ENCODE peak calls at places on chromosomes 16 and 17, in ten cellular contexts. E, C, D, K, N, P, R, H, B and W are unnamed samples.

GRCh38 chr17:6231886-6232767 is 161.9 kb downstream of the WSCD1 start:
- DNase-seq in C (peak; percentile 22), D (no peak), P (no peak), N (no peak), B (peak; percentile 51), E (no peak), R (no peak), K (no peak), H (peak; percentile 25), W (peak; percentile 69)

GRCh38 chr16:56852968-56853367 is 12.0 kb upstream of the SLC12A3 start:
- DNase-seq in R (no peak), K (no peak), H (no peak), N (no peak), P (no peak), C (no peak), E (no peak), B (no peak), D (no peak), W (no peak)

GRCh38 chr17:10058924-10059683 is 139.3 kb downstream of the GAS7 start:
- DNase-seq in B (no peak), N (no peak), D (no peak), P (no peak), R (no peak), C (no peak), H (no peak), E (no peak), K (no peak), W (no peak)

GRCh38 chr16:10619271-10619849 is 39.0 kb upstream of the EMP2 start:
- DNase-seq in E (peak; percentile 24), R (no peak), H (no peak), C (peak; percentile 81), N (no peak), D (peak; percentile 58), P (no peak), K (no peak), B (peak; percentile 86), W (no peak)

GRCh38 chr17:1779571-1780074 is 17.8 kb downstream of the SERPINF1 start:
- DNase-seq in D (peak; percentile 81), N (no peak), B (no peak), H (peak; percentile 96), P (no peak), R (no peak), C (no peak), K (no peak), E (peak; percentile 57), W (peak; percentile 85)

GRCh38 chr16:47142469-47143328 is 1.0 kb downstream of the NETO2 start:
- DNase-seq in E (peak; percentile 19), B (no peak), D (peak; percentile 25), N (peak; percentile 37), P (no peak), H (peak; percentile 70), C (peak; percentile 28), R (peak; percentile 21), K (peak; percentile 46), W (peak; percentile 14)

GRCh38 chr17:2929881-2930533 is 133.4 kb downstream of the OR1D5 start:
- DNase-seq in P (peak; percentile 19), R (no peak), E (peak; percentile 65), K (peak; percentile 64), H (no peak), B (peak; percentile 96), D (peak; percentile 35), N (peak; percentile 33), C (peak; percentile 87), W (peak; percentile 11)

GRCh38 chr16:3173892-3174617 is 13.9 kb upstream of the OR1F1 start:
- DNase-seq in N (no peak), B (peak; percentile 95), R (no peak), C (peak; percentile 97), D (no peak), P (no peak), K (no peak), H (no peak), E (no peak), W (peak; percentile 31)

GRCh38 chr17:79160980-79161621 is 86.5 kb downstream of the ENGASE start:
- DNase-seq in D (no peak), B (no peak), P (no peak), K (no peak), C (peak; percentile 43), E (no peak), N (no peak), H (no peak), R (peak; percentile 17), W (no peak)

GRCh38 chr17:67990909-67991308 is 5.4 kb downstream of the C17orf58 start:
- DNase-seq in B (no peak), R (no peak), P (no peak), K (no peak), N (no peak), H (no peak), C (no peak), E (no peak), D (no peak), W (no peak)

GRCh38 chr17:41976142-41976768 is 9.7 kb downstream of the CNP start:
- DNase-seq in E (no peak), D (no peak), B (no peak), C (no peak), P (no peak), K (no peak), N (no peak), H (no peak), R (no peak), W (no peak)

GRCh38 chr16:62829615-62830014 is 793.4 kb upstream of the CDH8 start:
- DNase-seq in E (no peak), P (no peak), C (peak; percentile 32), N (no peak), B (no peak), K (no peak), R (no peak), H (no peak), D (no peak), W (no peak)

GRCh38 chr17:34312080-34312479 is 7.2 kb upstream of the CCL8 start:
- DNase-seq in C (no peak), P (no peak), K (no peak), B (no peak), E (no peak), D (no peak), N (no peak), R (no peak), H (peak; percentile 77), W (no peak)

GRCh38 chr17:57104461-57105175 is 19.6 kb downstream of the AKAP1 start:
- DNase-seq in C (no peak), R (no peak), N (no peak), K (no peak), E (no peak), P (no peak), D (no peak), H (peak; percentile 15), B (no peak), W (no peak)

GRCh38 chr16:58022601-58023371 is 2.8 kb upstream of the MMP15 start:
- DNase-seq in E (peak; percentile 83), P (no peak), D (peak; percentile 81), R (no peak), C (peak; percentile 29), K (no peak), N (peak; percentile 81), H (peak; percentile 36), B (no peak), W (peak; percentile 50)

GRCh38 chr16:77169650-77170236 is 21.2 kb upstream of the MON1B start:
- DNase-seq in R (peak; percentile 15), H (peak; percentile 48), D (no peak), K (peak; percentile 70), N (peak; percentile 26), E (peak; percentile 34), B (peak; percentile 88), C (peak; percentile 87), P (peak; percentile 42), W (peak; percentile 11)

GRCh38 chr16:4378202-4378666 is 6.6 kb downstream of the VASN start:
- DNase-seq in E (peak; percentile 19), D (peak; percentile 54), N (no peak), K (no peak), C (no peak), P (no peak), R (no peak), H (no peak), B (no peak), W (no peak)

GRCh38 chr17:41812176-41813038 is at the start of gene FKBP10:
- DNase-seq in E (peak; percentile 66), P (peak; percentile 54), H (peak; percentile 93), K (peak; percentile 96), C (peak; percentile 96), N (peak; percentile 74), R (peak; percentile 59), B (peak; percentile 96), D (peak; percentile 61), W (peak; percentile 81)

GRCh38 chr17:76918811-76919210 is 50.6 kb downstream of the MGAT5B start:
- DNase-seq in P (no peak), K (no peak), H (no peak), B (no peak), E (no peak), D (no peak), N (no peak), C (no peak), R (no peak), W (no peak)
- H3K27me3 ChIP-seq in P (peaks cover 11% of the 10 kb centered on the region), K (no peaks in the 10 kb centered on the region), H (peaks cover 66% of the 10 kb centered on the region), B (peaks cover 20% of the 10 kb centered on the region), E (peaks cover 2% of the 10 kb centered on the region), D (peaks cover 93% of the 10 kb centered on the region), N (no peaks in the 10 kb centered on the region), C (no peaks in the 10 kb centered on the region), R (no peaks in the 10 kb centered on the region), W (no peaks in the 10 kb centered on the region)

GRCh38 chr17:29587591-29587990 is 1.9 kb downstream of the GIT1 start:
- DNase-seq in K (no peak), C (no peak), H (no peak), R (no peak), D (no peak), N (peak; percentile 20), B (peak; percentile 42), P (no peak), E (no peak), W (no peak)
- H3K4me1 ChIP-seq in K (peaks cover 46% of the 10 kb centered on the region), C (peaks cover 42% of the 10 kb centered on the region), H (peaks cover 47% of the 10 kb centered on the region), R (peaks cover 79% of the 10 kb centered on the region), D (peaks cover 93% of the 10 kb centered on the region), N (peaks cover 47% of the 10 kb centered on the region), B (peaks cover 13% of the 10 kb centered on the region), P (peaks cover 29% of the 10 kb centered on the region), E (peaks cover 48% of the 10 kb centered on the region), W (peaks cover 44% of the 10 kb centered on the region)

DNA sequence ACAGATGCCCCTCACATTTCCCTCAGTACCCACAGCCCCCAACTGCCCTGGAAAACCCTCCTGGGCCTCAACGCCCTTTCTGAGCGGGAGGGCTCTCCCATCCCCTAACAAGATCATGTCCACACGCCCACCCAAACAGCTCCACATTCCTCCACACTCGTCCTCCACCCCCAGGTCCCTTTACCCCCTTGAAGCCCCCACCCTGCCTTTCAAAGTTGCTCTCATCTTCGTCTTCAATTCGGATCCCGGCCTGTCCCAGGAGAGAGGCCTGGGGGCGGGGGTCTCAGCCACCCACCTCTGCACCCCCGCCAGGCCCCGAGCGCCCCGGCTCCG is 14.3 kb downstream of the HOXB4 start:
- DNase-seq in N (no peak), K (no peak), P (no peak), R (no peak), H (no peak), E (no peak), D (no peak), B (no peak), C (no peak), W (no peak)
- H3K4me3 ChIP-seq in N (no peak overlapping the region), K (no peak overlapping the region), P (no peak overlapping the region), R (no peak overlapping the region), H (peak overlapping the region; percentile 33), E (no peak overlapping the region), D (peak overlapping the region; percentile 61), B (no peak overlapping the region), C (no peak overlapping the region), W (peak overlapping the region; percentile 36)

DNA sequence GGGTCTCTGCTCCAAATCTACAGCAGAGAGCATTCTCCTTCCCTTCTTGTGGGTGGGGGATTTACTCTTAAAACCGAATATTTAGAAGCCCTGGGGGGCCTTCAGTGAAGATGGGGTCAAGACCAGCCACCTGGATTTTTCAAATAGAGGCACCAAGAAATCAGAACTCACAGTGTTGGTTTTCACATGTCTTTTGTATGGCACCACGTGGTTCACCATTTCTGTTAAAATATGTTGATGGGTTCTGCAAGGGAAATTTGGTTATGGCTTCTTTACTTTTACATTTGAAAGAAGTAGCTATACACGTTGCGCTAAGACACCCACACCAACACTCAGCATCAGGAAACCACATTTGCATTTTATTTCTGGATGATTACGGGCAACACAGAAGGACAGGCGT is 17.7 kb downstream of the MAF start:
- DNase-seq in R (no peak), B (no peak), N (no peak), E (no peak), C (no peak), P (no peak), H (no peak), D (no peak), K (no peak), W (no peak)
- H3K27me3 ChIP-seq in R (no peaks in the 10 kb centered on the region), B (peaks cover 74% of the 10 kb centered on the region), N (no peaks in the 10 kb centered on the region), E (no peaks in the 10 kb centered on the region), C (peaks cover under 1% of the 10 kb centered on the region), P (no peaks in the 10 kb centered on the region), H (no peaks in the 10 kb centered on the region), D (peaks cover 39% of the 10 kb centered on the region), K (no peaks in the 10 kb centered on the region), W (no peaks in the 10 kb centered on the region)